ENCODE peak calls at places on chromosomes 1 and 21, in nine cellular contexts. D is tibial nerve; I is Karpas-422; K is CD4-positive, CD25-positive, alpha-beta regulatory T cell; X is psoas muscle; B is suprapubic skin; W is SK-N-SH; V is left ventricle myocardium inferior; U is SJSA1. Y is an unnamed sample.

GRCh38 chr21:35336534-35336933 is 287.4 kb upstream of the RUNX1 start:
- DNase-seq in D (no peak), I (no peak), K (no peak), X (no peak), B (no peak), W (no peak), V (no peak), U (no peak), Y (no peak)

GRCh38 chr1:25631750-25632495 is 15.3 kb downstream of the MAN1C1 start:
- DNase-seq in D (no peak), I (no peak), K (no peak), X (peak), B (peak), W (no peak), V (no peak), U (no peak), Y (no peak)

GRCh38 chr1:10734900-10735602 is 61.4 kb downstream of the CASZ1 start:
- DNase-seq in D (no peak), I (no peak), K (no peak), X (no peak), B (no peak), W (peak), V (peak), U (no peak), Y (no peak)

GRCh38 chr1:40232444-40232843 is 15.3 kb upstream of the TMCO2 start:
- DNase-seq in D (no peak), I (peak), K (peak), X (no peak), B (no peak), W (no peak), V (no peak), U (no peak), Y (no peak)

GRCh38 chr1:201576914-201577313 is 38.0 kb downstream of the NAV1 start:
- DNase-seq in D (no peak), I (no peak), K (no peak), X (no peak), B (no peak), W (no peak), V (no peak), U (no peak), Y (no peak)

GRCh38 chr1:11671544-11672286 is 7.7 kb downstream of the FBXO6 start:
- DNase-seq in D (no peak), I (no peak), K (no peak), X (no peak), B (no peak), W (no peak), V (no peak), U (no peak), Y (no peak)

GRCh38 chr1:237671935-237672334 is 218.8 kb downstream of the ZP4 start:
- DNase-seq in D (no peak), I (no peak), K (no peak), X (no peak), B (no peak), W (no peak), V (no peak), U (no peak), Y (no peak)

GRCh38 chr1:173827611-173828010 is 2.9 kb upstream of the CENPL start:
- DNase-seq in D (no peak), I (no peak), K (no peak), X (no peak), B (no peak), W (no peak), V (no peak), U (no peak), Y (no peak)

GRCh38 chr1:212030936-212031528 is 4.3 kb downstream of the INTS7 start:
- DNase-seq in D (peak), I (no peak), K (no peak), X (no peak), B (no peak), W (no peak), V (no peak), U (peak), Y (no peak)

GRCh38 chr1:228430243-228430642 is 13.6 kb upstream of the TRIM17 start:
- DNase-seq in D (no peak), I (no peak), K (no peak), X (no peak), B (no peak), W (no peak), V (no peak), U (no peak), Y (no peak)

GRCh38 chr1:26529655-26530539 is at the start of gene RPS6KA1:
- DNase-seq in D (no peak), I (peak), K (peak), X (peak), B (no peak), W (peak), V (peak), U (peak), Y (peak)

GRCh38 chr1:11176081-11176706 is 13.0 kb upstream of the ANGPTL7 start:
- DNase-seq in D (no peak), I (no peak), K (no peak), X (peak), B (no peak), W (no peak), V (peak), U (peak), Y (no peak)

GRCh38 chr21:17441370-17441769 is 71.5 kb upstream of the CXADR start:
- DNase-seq in D (peak), I (no peak), K (no peak), X (no peak), B (peak), W (no peak), V (no peak), U (no peak), Y (no peak)
- H3K27ac ChIP-seq in D (no peak), I (no peak), K (no peak), X (no peak), B (peak), W (no peak), V (no peak), U (no peak), Y (no peak)

GRCh38 chr1:93152835-93153234 is 27.4 kb downstream of the TMED5 start:
- DNase-seq in D (no peak), I (no peak), K (no peak), X (no peak), B (no peak), W (no peak), V (no peak), U (no peak), Y (no peak)

GRCh38 chr1:93151474-93151873 is 28.7 kb downstream of the TMED5 start:
- DNase-seq in D (no peak), I (no peak), K (no peak), X (no peak), B (no peak), W (no peak), V (no peak), U (no peak), Y (no peak)

GRCh38 chr1:93143729-93144229 is 36.4 kb downstream of the TMED5 start:
- DNase-seq in D (no peak), I (no peak), K (no peak), X (no peak), B (no peak), W (no peak), V (no peak), U (no peak), Y (no peak)

GRCh38 chr1:93150729-93151128 is 29.5 kb downstream of the TMED5 start:
- DNase-seq in D (no peak), I (no peak), K (no peak), X (no peak), B (no peak), W (no peak), V (no peak), U (no peak), Y (no peak)

DNA sequence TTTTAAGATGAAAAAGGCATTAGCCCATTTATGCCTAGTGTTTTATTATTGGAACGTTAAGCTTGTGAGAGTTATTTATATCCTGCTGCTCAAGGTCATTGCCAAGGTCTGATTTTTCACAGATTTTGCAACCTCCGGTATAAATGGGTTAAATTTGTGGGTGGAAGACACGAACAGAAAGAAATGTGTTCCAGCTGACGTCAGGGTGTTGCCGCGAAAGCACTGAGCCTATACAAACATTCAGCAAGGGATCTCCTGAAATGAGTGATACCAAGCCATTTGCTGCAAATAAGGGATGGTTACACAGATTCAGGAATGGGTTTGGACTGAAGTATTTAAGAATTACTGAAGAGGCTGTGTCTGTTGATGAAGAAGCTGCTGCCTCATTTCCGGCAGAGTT is 32.2 kb downstream of the TMED5 start:
- DNase-seq in D (no peak), I (no peak), K (no peak), X (no peak), B (no peak), W (no peak), V (no peak), U (no peak), Y (no peak)
- H3K27ac ChIP-seq in D (no peak), I (no peak), K (no peak), X (no peak), B (no peak), W (no peak), V (no peak), U (no peak), Y (no peak)

DNA sequence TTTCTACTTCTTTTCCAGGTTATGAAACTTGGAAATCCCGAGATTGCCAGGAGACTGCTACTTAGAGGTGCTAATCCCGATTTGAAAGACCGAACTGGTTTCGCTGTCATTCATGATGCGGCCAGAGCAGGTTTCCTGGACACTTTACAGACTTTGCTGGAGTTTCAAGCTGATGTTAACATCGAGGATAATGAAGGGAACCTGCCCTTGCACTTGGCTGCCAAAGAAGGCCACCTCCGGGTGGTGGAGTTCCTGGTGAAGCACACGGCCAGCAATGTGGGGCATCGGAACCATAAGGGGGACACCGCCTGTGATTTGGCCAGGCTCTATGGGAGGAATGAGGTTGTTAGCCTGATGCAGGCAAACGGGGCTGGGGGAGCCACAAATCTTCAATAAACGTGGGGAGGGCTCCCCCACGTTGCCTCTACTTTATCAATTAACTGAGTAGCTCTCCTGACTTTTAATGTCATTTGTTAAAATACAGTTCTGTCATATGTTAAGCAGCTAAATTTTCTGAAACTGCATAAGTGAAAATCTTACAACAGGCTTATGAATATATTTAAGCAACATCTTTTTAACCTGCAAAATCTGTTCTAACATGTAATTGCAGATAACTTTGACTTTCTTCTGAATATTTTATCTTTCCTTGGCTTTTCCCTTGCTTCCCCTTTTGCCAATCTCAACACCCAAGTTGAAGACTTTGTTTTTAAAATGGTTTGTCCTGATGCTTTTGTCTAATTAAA is 4.0 kb downstream of the CDKN2C start:
- DNase-seq in D (no peak), I (no peak), K (no peak), X (no peak), B (no peak), W (no peak), V (no peak), U (peak), Y (no peak)
- H3K27ac ChIP-seq in D (peak), I (no peak), K (no peak), X (peak), B (no peak), W (no peak), V (peak), U (peak), Y (no peak)

GRCh38 chr1:33468972-33469371 is 3.5 kb upstream of the ZSCAN20 start:
- DNase-seq in D (no peak), I (no peak), K (no peak), X (no peak), B (no peak), W (no peak), V (no peak), U (no peak), Y (no peak)
- H3K27ac ChIP-seq in D (no peak), I (no peak), K (no peak), X (no peak), B (no peak), W (no peak), V (no peak), U (no peak), Y (no peak)

DNA sequence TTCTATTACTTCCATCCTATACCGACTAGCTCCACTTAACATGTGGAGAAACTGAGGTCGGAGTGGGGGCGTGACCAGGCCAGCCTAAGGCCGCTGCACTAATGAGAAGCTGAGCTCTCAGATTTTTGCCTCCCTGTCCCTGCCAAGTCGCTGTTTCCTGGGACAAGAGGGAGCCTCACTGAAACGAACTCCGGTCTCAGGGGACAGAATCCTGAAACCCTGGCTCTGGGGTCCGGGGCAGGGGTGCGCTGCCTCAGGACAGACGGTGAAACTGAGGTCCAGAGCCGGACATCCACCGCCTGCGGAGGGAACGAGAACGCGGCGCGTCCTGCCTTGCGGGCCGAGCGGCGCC is 219 bp upstream of the GPX7 start:
- DNase-seq in D (no peak), I (no peak), K (no peak), X (no peak), B (no peak), W (no peak), V (no peak), U (no peak), Y (no peak)
- H3K27ac ChIP-seq in D (peak), I (peak), K (peak), X (peak), B (peak), W (peak), V (peak), U (peak), Y (peak)

DNA sequence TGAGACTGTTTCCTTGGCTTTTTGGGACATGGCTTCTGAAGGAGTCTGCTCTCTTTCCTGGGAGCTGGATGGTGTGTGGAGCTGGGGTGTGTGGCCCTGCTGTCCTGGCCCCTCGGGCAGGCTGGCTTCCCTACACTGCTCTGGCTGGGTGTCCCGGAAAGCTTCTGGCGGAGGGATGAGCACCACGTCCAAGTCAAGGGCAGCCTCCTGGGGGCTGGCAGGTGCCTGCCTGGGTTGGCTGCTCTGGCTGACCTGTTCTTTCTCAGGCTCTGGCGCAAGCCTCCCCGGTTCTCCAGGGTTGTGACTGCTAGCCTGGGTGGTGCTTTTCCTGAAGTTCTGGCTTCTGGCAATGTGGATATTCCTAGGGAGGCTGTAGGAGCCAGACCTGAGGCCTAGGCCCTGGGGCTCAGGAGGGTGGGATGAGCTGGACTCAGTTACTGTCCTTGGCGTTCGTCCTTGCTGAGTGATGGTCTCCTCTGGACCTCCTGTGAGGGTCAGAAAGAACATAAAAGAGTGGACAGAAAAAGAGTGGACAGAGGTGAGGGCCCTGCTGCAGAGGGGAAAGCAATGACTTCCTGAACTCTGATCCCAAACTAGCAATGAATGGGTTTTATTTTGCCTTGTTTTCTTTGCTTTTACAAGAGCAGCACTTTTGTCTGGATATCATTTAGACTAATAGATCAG is 9.4 kb downstream of the C1orf116 start:
- DNase-seq in D (no peak), I (no peak), K (no peak), X (no peak), B (no peak), W (no peak), V (no peak), U (no peak), Y (no peak)
- H3K27ac ChIP-seq in D (no peak), I (no peak), K (no peak), X (no peak), B (peak), W (no peak), V (peak), U (no peak), Y (no peak)

GRCh38 chr21:45935628-45936027 is 45.9 kb upstream of the COL6A1 start:
- DNase-seq in D (no peak), I (no peak), K (no peak), X (no peak), B (no peak), W (no peak), V (no peak), U (no peak), Y (no peak)
- H3K27ac ChIP-seq in D (no peak), I (no peak), K (no peak), X (no peak), B (no peak), W (no peak), V (no peak), U (no peak), Y (no peak)

DNA sequence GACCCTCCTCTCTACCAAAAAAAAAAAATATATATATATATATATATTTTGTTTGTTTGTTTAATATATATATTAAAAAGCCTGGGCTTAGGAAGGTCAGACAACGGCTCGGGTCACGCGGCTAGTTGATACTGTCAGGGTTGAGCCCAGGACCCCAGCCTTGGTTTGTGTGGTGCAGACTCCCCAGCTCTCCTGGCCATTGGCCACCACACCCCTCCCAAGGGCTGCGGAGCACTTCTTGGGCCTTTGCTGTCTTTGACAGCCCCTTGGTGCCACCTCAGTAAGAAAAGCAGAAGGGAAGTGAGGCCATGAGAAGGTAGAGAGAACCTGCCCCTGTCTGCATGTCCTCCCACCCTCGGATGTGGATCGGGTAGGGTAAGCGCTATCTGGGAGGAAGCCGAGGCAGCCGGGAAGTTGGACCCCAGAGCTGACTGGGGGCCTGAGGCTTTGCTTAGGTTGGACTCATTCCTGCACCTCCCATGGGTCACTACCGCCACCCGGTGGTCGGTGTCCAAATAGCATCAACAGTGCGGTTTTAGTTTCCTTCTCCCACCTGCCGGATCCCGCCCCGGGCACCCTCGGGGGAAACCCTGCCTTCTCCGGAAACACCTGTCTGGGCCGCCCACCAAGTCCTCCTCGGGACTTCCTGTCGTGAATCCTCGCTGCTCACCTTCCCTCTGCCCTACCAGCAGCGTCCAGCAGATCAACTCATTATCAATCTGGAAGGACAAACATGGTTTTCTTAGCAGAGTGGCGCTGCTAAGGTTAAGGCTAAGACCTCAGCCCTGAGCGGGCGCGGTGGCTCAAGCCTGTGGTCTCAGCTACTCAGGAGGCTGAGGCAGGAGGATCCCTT is 29.8 kb upstream of the GNPAT start:
- DNase-seq in D (peak), I (peak), K (peak), X (peak), B (peak), W (peak), V (peak), U (peak), Y (peak)
- H3K27ac ChIP-seq in D (peak), I (no peak), K (no peak), X (no peak), B (no peak), W (no peak), V (no peak), U (no peak), Y (no peak)